ENCODE peak calls at places on chromosomes 13 and 19, in five cellular contexts. Y is lung, K is Caco-2, B is uterus, A is heart right ventricle. G is an unnamed sample.

GRCh38 chr19:35041548-35042055 is at the start of gene HPN:
- DNase-seq in A (no peak), B (no peak), Y (peak), K (peak), G (no peak)

GRCh38 chr19:35734273-35734672 is 8.0 kb downstream of the IGFLR1 start:
- DNase-seq in B (no peak), K (no peak), A (no peak), Y (no peak), G (no peak)

GRCh38 chr13:107865643-107866006 is 349.7 kb downstream of the LIG4 start:
- DNase-seq in K (no peak), Y (no peak), B (no peak), A (no peak), G (peak)

GRCh38 chr19:11092181-11092538 is 2.9 kb downstream of the LDLR start:
- DNase-seq in K (peak), A (no peak), B (no peak), Y (no peak), G (peak)

GRCh38 chr13:113553541-113554332 is 30.8 kb upstream of the TFDP1 start:
- DNase-seq in Y (peak), K (no peak), A (no peak), B (no peak), G (no peak)

GRCh38 chr13:114203536-114203935 is 24.5 kb downstream of the CFAP97D2 start:
- DNase-seq in A (no peak), B (no peak), K (no peak), Y (no peak), G (no peak)

GRCh38 chr13:31434613-31435012 is 234.8 kb downstream of the B3GLCT start:
- DNase-seq in Y (no peak), K (no peak), B (no peak), A (no peak), G (no peak)

GRCh38 chr19:38718747-38719543 is 25.3 kb downstream of the CAPN12 start:
- DNase-seq in Y (peak), A (peak), K (no peak), B (no peak), G (peak)

GRCh38 chr13:23570099-23570926 is at the start of gene TNFRSF19:
- DNase-seq in A (peak), K (peak), Y (no peak), B (peak), G (peak)

DNA sequence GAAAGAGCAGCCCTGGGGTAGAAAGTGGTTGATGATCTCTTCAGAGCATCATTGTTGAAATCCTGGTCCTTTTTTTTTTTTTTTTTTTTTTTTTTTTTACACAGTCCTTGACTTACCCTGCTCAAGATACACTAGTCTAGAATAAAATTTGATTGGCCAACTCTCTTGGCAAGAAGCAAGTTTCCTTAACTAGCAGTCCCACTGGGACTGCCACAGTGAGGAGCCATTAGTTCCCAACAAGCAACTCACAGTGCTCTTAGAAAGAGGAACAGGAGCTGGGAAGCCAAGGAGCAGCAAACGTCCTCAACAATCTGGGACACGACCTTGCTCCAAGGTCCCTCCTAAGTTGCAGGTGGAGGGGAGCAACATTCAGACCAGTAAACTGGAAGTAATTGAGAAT is 47.9 kb upstream of the INTS6 start:
- DNase-seq in A (no peak), K (no peak), Y (no peak), B (no peak), G (no peak)
- H3K4me3 ChIP-seq in A (no peak), K (no peak), Y (no peak), B (no peak), G (no peak)

DNA sequence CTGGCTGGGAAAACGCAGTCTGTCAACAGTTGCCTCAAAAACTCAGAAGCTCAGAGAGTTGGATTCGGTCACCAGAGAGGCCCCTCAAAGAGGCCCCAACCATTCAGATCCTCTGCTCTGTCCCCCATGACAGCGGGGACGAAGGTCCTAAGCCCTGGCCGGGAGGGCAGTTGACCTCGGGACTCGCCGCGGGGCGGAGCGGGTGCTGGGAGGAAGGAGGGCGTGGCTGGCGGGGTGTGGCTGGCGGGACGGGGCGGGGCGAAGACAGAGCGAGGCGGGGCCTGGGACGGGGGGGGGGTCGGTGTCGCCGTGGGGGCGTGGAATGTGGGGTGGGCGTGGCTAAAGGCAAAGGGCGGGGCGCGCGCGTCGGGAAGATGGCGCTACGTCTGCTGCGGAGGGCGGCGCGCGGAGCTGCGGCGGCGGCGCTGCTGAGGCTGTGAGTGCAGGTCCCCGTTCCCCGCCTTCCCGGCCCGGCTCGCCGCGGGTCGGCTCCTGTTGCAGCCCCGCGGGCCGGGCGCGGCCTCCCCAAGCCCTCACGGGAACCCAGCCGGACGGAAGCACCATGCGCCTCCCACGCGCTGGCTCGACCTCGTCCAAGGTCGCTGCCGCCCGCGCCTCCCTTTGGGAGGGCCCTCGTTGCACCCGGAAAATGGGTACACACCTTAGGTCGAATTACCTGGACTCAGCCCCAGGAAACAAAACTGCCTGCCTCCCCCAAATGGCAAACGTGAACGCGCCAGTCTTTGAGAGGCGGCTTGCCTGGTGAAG is 105.2 kb downstream of the TM9SF2 start:
- DNase-seq in A (peak), B (peak), Y (peak), K (peak), G (peak)
- TF ChIP-seq CTCF in A (peak), B (peak), Y (no peak), K (no peak), G (no peak)

DNA sequence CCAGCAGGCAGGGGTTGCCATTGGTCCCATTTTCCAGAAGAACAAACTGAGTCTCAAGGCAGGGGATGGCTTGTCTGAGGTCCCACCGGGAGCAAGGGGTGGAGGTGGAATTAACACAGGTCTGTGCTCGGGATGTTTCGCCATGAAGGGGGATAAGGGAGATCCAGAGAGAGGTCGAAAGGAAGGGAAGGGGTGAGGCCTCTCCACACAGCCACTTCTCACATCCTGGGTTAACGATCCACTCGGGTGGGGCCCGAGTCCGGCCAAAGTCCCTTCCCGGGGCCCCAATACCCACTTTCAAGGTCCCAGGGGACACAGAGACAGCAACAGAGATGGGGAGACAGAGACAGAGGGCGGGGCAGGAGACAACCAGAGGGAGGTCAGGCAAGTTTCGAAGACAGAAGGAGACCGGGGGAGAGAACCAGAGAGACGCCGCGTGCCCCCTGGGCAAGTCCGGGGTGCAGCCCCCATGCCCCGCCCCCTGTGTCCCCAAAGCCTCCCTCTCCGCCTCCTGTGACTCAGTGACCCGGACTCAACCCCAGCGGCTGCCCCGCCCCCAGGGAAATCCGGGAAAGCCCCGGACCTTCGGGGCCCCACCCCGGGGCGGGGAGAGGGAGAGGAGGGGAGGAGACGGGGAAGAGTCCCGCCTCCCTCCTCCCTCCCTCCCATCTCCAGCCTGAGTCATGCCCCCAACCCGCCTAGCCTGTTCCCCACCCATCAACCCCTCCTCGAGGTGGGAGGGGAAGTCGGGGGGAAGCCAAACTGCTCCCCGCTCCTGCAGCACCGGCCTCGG is 1.4 kb upstream of the BCL3 start:
- DNase-seq in K (peak), A (peak), Y (peak), B (peak), G (peak)
- H3K4me3 ChIP-seq in K (peak), A (peak), Y (peak), B (peak), G (peak)

DNA sequence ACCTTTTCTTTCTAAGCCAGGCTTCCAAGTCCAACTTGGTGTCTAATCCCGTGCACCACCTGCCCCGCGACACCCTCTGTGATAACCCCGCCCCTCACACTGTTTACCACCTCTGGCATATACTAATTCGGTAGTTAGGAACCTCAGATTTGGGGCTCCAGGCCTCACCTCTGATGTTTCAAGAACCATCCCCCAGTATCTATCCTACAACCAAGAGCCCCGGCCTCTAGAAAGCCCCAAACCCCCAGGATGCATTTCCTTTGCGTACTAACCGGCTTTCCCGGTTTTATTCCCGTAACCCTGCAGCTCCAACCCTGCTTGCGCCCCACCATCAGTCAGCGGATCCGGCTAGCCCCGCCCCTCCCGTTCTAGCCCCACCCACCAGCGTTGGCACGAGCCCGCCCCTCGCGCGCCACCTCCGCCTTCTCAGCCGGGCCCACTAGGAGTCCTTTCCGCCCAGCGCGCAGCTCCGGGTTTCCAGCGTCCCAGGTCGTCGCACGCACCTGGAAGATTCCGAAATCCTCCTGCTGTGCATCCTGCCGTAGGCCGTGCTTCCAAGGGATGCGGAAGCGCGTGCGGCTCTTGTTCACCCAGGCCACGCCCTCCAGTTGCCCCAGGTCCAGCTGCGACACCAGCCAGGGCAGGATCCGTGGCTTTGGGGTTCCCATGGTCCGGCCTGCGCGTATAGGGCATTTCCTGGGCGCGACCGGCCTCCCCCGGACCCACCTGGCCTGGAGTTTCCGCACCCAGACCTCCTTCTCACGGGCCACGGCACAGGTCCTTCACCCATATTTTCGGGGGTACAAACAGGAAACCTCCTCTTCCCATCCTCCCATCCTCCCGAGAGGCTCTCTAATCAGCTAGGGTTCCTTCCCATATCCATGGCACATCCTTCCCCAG is 1.2 kb downstream of the IRF3 start:
- DNase-seq in B (peak), K (peak), A (peak), Y (peak), G (peak)
- TF ChIP-seq CTCF in B (peak), K (no peak), A (peak), Y (peak), G (peak)

DNA sequence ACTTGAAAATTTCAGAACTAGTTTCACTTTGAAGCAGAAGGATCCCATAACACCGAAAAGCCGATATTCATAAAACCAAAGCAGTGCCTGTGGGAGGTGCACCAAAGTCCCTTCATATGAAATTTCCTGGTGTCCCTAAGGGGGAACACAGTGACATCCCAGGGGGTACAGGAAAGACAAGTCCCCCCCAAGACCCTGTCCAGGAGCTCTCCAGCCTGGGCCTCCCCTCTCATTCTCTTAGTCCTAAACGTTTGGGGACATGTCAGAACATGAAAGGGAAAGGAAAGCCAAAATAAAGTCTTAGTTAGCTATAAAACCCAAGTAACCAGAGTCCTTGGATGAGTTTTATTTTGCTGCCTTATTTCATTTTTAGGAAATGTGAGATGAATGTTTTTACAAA is 56.6 kb downstream of the MRPL57 start:
- DNase-seq in Y (no peak), K (no peak), B (no peak), A (no peak), G (no peak)
- H3K4me3 ChIP-seq in Y (no peak), K (no peak), B (no peak), A (peak), G (no peak)

GRCh38 chr19:49988433-49988832 is 27.5 kb upstream of the SIGLEC11 start:
- DNase-seq in K (no peak), A (no peak), B (no peak), Y (no peak), G (peak)

GRCh38 chr19:49986354-49986753 is 25.4 kb upstream of the SIGLEC11 start:
- DNase-seq in A (no peak), B (no peak), Y (no peak), K (no peak), G (no peak)

GRCh38 chr19:49985926-49986325 is 25.0 kb upstream of the SIGLEC11 start:
- DNase-seq in K (no peak), Y (no peak), A (no peak), B (no peak), G (no peak)

GRCh38 chr19:49988007-49988406 is 27.0 kb upstream of the SIGLEC11 start:
- DNase-seq in Y (no peak), A (no peak), B (no peak), K (no peak), G (no peak)

GRCh38 chr19:49987159-49987698 is 26.3 kb upstream of the SIGLEC11 start:
- DNase-seq in K (peak), B (peak), A (peak), Y (peak), G (peak)
- TF ChIP-seq CTCF in K (no peak), B (peak), A (no peak), Y (no peak), G (no peak)